ENCODE peak calls at places on chromosomes 12 and 14, in six cellular contexts. N, P, O, K, B and Y are unnamed samples.

GRCh38 chr12:54032627-54033100 is at the start of gene HOXC5:
- DNase-seq in N (peak), P (peak), O (peak), K (peak), B (peak), Y (peak)

GRCh38 chr14:68397371-68397779 is 395.5 kb downstream of the ZFP36L1 start:
- DNase-seq in N (no peak), P (peak), O (no peak), K (no peak), B (peak), Y (no peak)

GRCh38 chr12:68831751-68832503 is 23.9 kb downstream of the MDM2 start:
- DNase-seq in N (no peak), P (no peak), O (no peak), K (no peak), B (no peak), Y (no peak)

GRCh38 chr12:22042981-22043669 is 2.9 kb upstream of the CMAS start:
- DNase-seq in N (no peak), P (no peak), O (no peak), K (no peak), B (no peak), Y (no peak)

GRCh38 chr14:78970677-78971076 is 800.5 kb downstream of the NRXN3 start:
- DNase-seq in N (no peak), P (no peak), O (no peak), K (no peak), B (no peak), Y (peak)

GRCh38 chr12:113461666-113462065 is 10.0 kb downstream of the LHX5 start:
- DNase-seq in N (no peak), P (no peak), O (no peak), K (peak), B (no peak), Y (peak)

GRCh38 chr12:127235771-127236170 is 1031.2 kb upstream of the TMEM132C start:
- DNase-seq in N (no peak), P (no peak), O (no peak), K (peak), B (no peak), Y (no peak)

GRCh38 chr12:27931390-27931789 is 41.1 kb downstream of the PTHLH start:
- DNase-seq in N (no peak), P (no peak), O (no peak), K (no peak), B (no peak), Y (no peak)

GRCh38 chr12:66273147-66273546 is 29.1 kb upstream of the HELB start:
- DNase-seq in N (no peak), P (no peak), O (no peak), K (no peak), B (no peak), Y (no peak)

GRCh38 chr12:132837693-132838463 is 9.2 kb upstream of the GOLGA3 start:
- DNase-seq in N (no peak), P (no peak), O (no peak), K (no peak), B (no peak), Y (no peak)

GRCh38 chr12:53062977-53063707 is 13.3 kb downstream of the TNS2 start:
- DNase-seq in N (no peak), P (peak), O (no peak), K (no peak), B (no peak), Y (no peak)

GRCh38 chr14:80606347-80606772 is 335.2 kb downstream of the CEP128 start:
- DNase-seq in N (no peak), P (no peak), O (no peak), K (no peak), B (no peak), Y (no peak)

GRCh38 chr14:105150368-105151111 is 18.0 kb downstream of the JAG2 start:
- DNase-seq in N (no peak), P (no peak), O (no peak), K (no peak), B (no peak), Y (no peak)

GRCh38 chr14:76832503-76832988 is 6.3 kb downstream of the LRRC74A start:
- DNase-seq in N (no peak), P (no peak), O (no peak), K (no peak), B (no peak), Y (no peak)

GRCh38 chr14:51501746-51502145 is 150.0 kb upstream of the FRMD6 start:
- DNase-seq in N (no peak), P (no peak), O (no peak), K (no peak), B (no peak), Y (no peak)

GRCh38 chr14:105093426-105094192 is 28.4 kb upstream of the GPR132 start:
- DNase-seq in N (peak), P (peak), O (no peak), K (peak), B (no peak), Y (peak)

GRCh38 chr14:53151523-53151866 is 1.6 kb downstream of the DDHD1 start:
- DNase-seq in N (no peak), P (no peak), O (no peak), K (no peak), B (no peak), Y (no peak)

GRCh38 chr12:3172124-3173007 is 95.2 kb downstream of the TSPAN9 start:
- DNase-seq in N (no peak), P (no peak), O (no peak), K (no peak), B (no peak), Y (no peak)

GRCh38 chr12:132904718-132905328 is 17.4 kb upstream of the CHFR start:
- DNase-seq in N (no peak), P (peak), O (peak), K (no peak), B (peak), Y (peak)

GRCh38 chr12:1530592-1531159 is 63.7 kb downstream of the FBXL14 start:
- DNase-seq in N (no peak), P (no peak), O (no peak), K (no peak), B (no peak), Y (no peak)

GRCh38 chr14:104734601-104734990 is 10.6 kb downstream of the ADSS1 start:
- DNase-seq in N (no peak), P (no peak), O (no peak), K (no peak), B (no peak), Y (no peak)

GRCh38 chr12:57539134-57539768 is 7.7 kb downstream of the DCTN2 start:
- DNase-seq in N (no peak), P (peak), O (no peak), K (no peak), B (no peak), Y (no peak)

GRCh38 chr12:16063728-16064127 is 152.6 kb downstream of the DERA start:
- DNase-seq in N (no peak), P (no peak), O (no peak), K (peak), B (no peak), Y (no peak)

GRCh38 chr12:45336762-45337596 is 121.1 kb downstream of the ANO6 start:
- DNase-seq in N (no peak), P (no peak), O (no peak), K (peak), B (no peak), Y (no peak)

GRCh38 chr12:64389154-64389553 is 1.4 kb downstream of the C12orf56 start:
- DNase-seq in N (no peak), P (no peak), O (no peak), K (no peak), B (no peak), Y (no peak)